ENCODE peak calls at places on chromosome 6, in nine cellular contexts. One of them, this sample, is unnamed.

GRCh38 chr6:149904661-149905370 is 6.9 kb upstream of the RAET1E start:
- DNase-seq in CD4-positive, alpha-beta T cell: no peak
- DNase-seq in lung: no peak
- DNase-seq in OCI-LY7: no peak
- DNase-seq in progenitor cell of endocrine pancreas: no peak
- DNase-seq in IMR-90: no peak
- DNase-seq in fibroblast of villous mesenchyme: no peak
- DNase-seq in fibroblast of the aortic adventitia: no peak
- DNase-seq in BE2C: no peak
- DNase-seq in this sample: peak; percentile 78

GRCh38 chr6:141700836-141701235 is 431.9 kb upstream of the GJE1 start:
- DNase-seq in CD4-positive, alpha-beta T cell: no peak
- DNase-seq in lung: no peak
- DNase-seq in OCI-LY7: no peak
- DNase-seq in progenitor cell of endocrine pancreas: no peak
- DNase-seq in IMR-90: peak; percentile 28
- DNase-seq in fibroblast of villous mesenchyme: peak; percentile 27
- DNase-seq in fibroblast of the aortic adventitia: peak; percentile 17
- DNase-seq in BE2C: no peak
- DNase-seq in this sample: no peak

GRCh38 chr6:5619249-5619648 is 357.9 kb downstream of the FARS2 start:
- DNase-seq in CD4-positive, alpha-beta T cell: peak; percentile 34
- DNase-seq in lung: no peak
- DNase-seq in OCI-LY7: peak; percentile 69
- DNase-seq in progenitor cell of endocrine pancreas: no peak
- DNase-seq in IMR-90: no peak
- DNase-seq in fibroblast of villous mesenchyme: no peak
- DNase-seq in fibroblast of the aortic adventitia: no peak
- DNase-seq in BE2C: no peak
- DNase-seq in this sample: no peak

GRCh38 chr6:166413491-166413951 is 30.8 kb upstream of the MPC1 start:
- DNase-seq in CD4-positive, alpha-beta T cell: no peak
- DNase-seq in lung: no peak
- DNase-seq in OCI-LY7: no peak
- DNase-seq in progenitor cell of endocrine pancreas: no peak
- DNase-seq in IMR-90: no peak
- DNase-seq in fibroblast of villous mesenchyme: no peak
- DNase-seq in fibroblast of the aortic adventitia: no peak
- DNase-seq in BE2C: no peak
- DNase-seq in this sample: no peak

GRCh38 chr6:90890681-90891337 is 303.9 kb upstream of the MAP3K7 start:
- DNase-seq in CD4-positive, alpha-beta T cell: no peak
- DNase-seq in lung: no peak
- DNase-seq in OCI-LY7: no peak
- DNase-seq in progenitor cell of endocrine pancreas: no peak
- DNase-seq in IMR-90: no peak
- DNase-seq in fibroblast of villous mesenchyme: no peak
- DNase-seq in fibroblast of the aortic adventitia: no peak
- DNase-seq in BE2C: no peak
- DNase-seq in this sample: no peak

GRCh38 chr6:18211338-18211737 is 53.0 kb downstream of the DEK start:
- DNase-seq in CD4-positive, alpha-beta T cell: no peak
- DNase-seq in lung: no peak
- DNase-seq in OCI-LY7: peak; percentile 19
- DNase-seq in progenitor cell of endocrine pancreas: no peak
- DNase-seq in IMR-90: no peak
- DNase-seq in fibroblast of villous mesenchyme: no peak
- DNase-seq in fibroblast of the aortic adventitia: no peak
- DNase-seq in BE2C: no peak
- DNase-seq in this sample: no peak

GRCh38 chr6:53524455-53524815 is 20.5 kb downstream of the GCLC start:
- DNase-seq in CD4-positive, alpha-beta T cell: no peak
- DNase-seq in lung: no peak
- DNase-seq in OCI-LY7: no peak
- DNase-seq in progenitor cell of endocrine pancreas: no peak
- DNase-seq in IMR-90: peak; percentile 72
- DNase-seq in fibroblast of villous mesenchyme: peak; percentile 57
- DNase-seq in fibroblast of the aortic adventitia: peak; percentile 28
- DNase-seq in BE2C: no peak
- DNase-seq in this sample: no peak

GRCh38 chr6:20868397-20869185 is 334.3 kb downstream of the CDKAL1 start:
- DNase-seq in CD4-positive, alpha-beta T cell: no peak
- DNase-seq in lung: no peak
- DNase-seq in OCI-LY7: no peak
- DNase-seq in progenitor cell of endocrine pancreas: no peak
- DNase-seq in IMR-90: no peak
- DNase-seq in fibroblast of villous mesenchyme: no peak
- DNase-seq in fibroblast of the aortic adventitia: no peak
- DNase-seq in BE2C: peak; percentile 48
- DNase-seq in this sample: no peak

GRCh38 chr6:29723666-29724588 is 693 bp downstream of the HLA-F start:
- DNase-seq in CD4-positive, alpha-beta T cell: peak; percentile 66
- DNase-seq in lung: peak; percentile 50
- DNase-seq in OCI-LY7: peak; percentile 39
- DNase-seq in progenitor cell of endocrine pancreas: no peak
- DNase-seq in IMR-90: no peak
- DNase-seq in fibroblast of villous mesenchyme: peak; percentile 14
- DNase-seq in fibroblast of the aortic adventitia: no peak
- DNase-seq in BE2C: no peak
- DNase-seq in this sample: no peak

GRCh38 chr6:2111162-2111677 is 134.2 kb downstream of the GMDS start:
- DNase-seq in CD4-positive, alpha-beta T cell: no peak
- DNase-seq in lung: no peak
- DNase-seq in OCI-LY7: no peak
- DNase-seq in progenitor cell of endocrine pancreas: no peak
- DNase-seq in IMR-90: peak; percentile 89
- DNase-seq in fibroblast of villous mesenchyme: peak; percentile 35
- DNase-seq in fibroblast of the aortic adventitia: peak; percentile 82
- DNase-seq in BE2C: no peak
- DNase-seq in this sample: no peak

GRCh38 chr6:98944598-98945011 is 3.1 kb downstream of the FBXL4 start:
- DNase-seq in CD4-positive, alpha-beta T cell: no peak
- DNase-seq in lung: no peak
- DNase-seq in OCI-LY7: no peak
- DNase-seq in progenitor cell of endocrine pancreas: no peak
- DNase-seq in IMR-90: peak; percentile 72
- DNase-seq in fibroblast of villous mesenchyme: peak; percentile 89
- DNase-seq in fibroblast of the aortic adventitia: peak; percentile 44
- DNase-seq in BE2C: no peak
- DNase-seq in this sample: no peak

GRCh38 chr6:49576618-49577017 is 26.1 kb downstream of the C6orf141 start:
- DNase-seq in CD4-positive, alpha-beta T cell: no peak
- DNase-seq in lung: no peak
- DNase-seq in OCI-LY7: no peak
- DNase-seq in progenitor cell of endocrine pancreas: no peak
- DNase-seq in IMR-90: no peak
- DNase-seq in fibroblast of villous mesenchyme: peak; percentile 44
- DNase-seq in fibroblast of the aortic adventitia: no peak
- DNase-seq in BE2C: no peak
- DNase-seq in this sample: no peak

GRCh38 chr6:11586117-11586516 is 48.6 kb downstream of the TMEM170B start:
- DNase-seq in CD4-positive, alpha-beta T cell: no peak
- DNase-seq in lung: no peak
- DNase-seq in OCI-LY7: no peak
- DNase-seq in progenitor cell of endocrine pancreas: no peak
- DNase-seq in IMR-90: no peak
- DNase-seq in fibroblast of villous mesenchyme: no peak
- DNase-seq in fibroblast of the aortic adventitia: no peak
- DNase-seq in BE2C: no peak
- DNase-seq in this sample: no peak

GRCh38 chr6:109918227-109918626 is 59.9 kb upstream of the GPR6 start:
- DNase-seq in CD4-positive, alpha-beta T cell: no peak
- DNase-seq in lung: no peak
- DNase-seq in OCI-LY7: no peak
- DNase-seq in progenitor cell of endocrine pancreas: no peak
- DNase-seq in IMR-90: no peak
- DNase-seq in fibroblast of villous mesenchyme: no peak
- DNase-seq in fibroblast of the aortic adventitia: no peak
- DNase-seq in BE2C: no peak
- DNase-seq in this sample: no peak

GRCh38 chr6:110800839-110801196 is 14.5 kb downstream of the CDK19 start:
- DNase-seq in CD4-positive, alpha-beta T cell: no peak
- DNase-seq in lung: no peak
- DNase-seq in OCI-LY7: no peak
- DNase-seq in progenitor cell of endocrine pancreas: no peak
- DNase-seq in IMR-90: no peak
- DNase-seq in fibroblast of villous mesenchyme: no peak
- DNase-seq in fibroblast of the aortic adventitia: no peak
- DNase-seq in BE2C: no peak
- DNase-seq in this sample: no peak

GRCh38 chr6:139545474-139546116 is 171.1 kb upstream of the CITED2 start:
- DNase-seq in CD4-positive, alpha-beta T cell: no peak
- DNase-seq in lung: no peak
- DNase-seq in OCI-LY7: no peak
- DNase-seq in progenitor cell of endocrine pancreas: no peak
- DNase-seq in IMR-90: no peak
- DNase-seq in fibroblast of villous mesenchyme: peak; percentile 32
- DNase-seq in fibroblast of the aortic adventitia: peak; percentile 44
- DNase-seq in BE2C: no peak
- DNase-seq in this sample: no peak

GRCh38 chr6:146310628-146311027 is 233.0 kb upstream of the RAB32 start:
- DNase-seq in CD4-positive, alpha-beta T cell: no peak
- DNase-seq in lung: no peak
- DNase-seq in OCI-LY7: no peak
- DNase-seq in progenitor cell of endocrine pancreas: no peak
- DNase-seq in IMR-90: no peak
- DNase-seq in fibroblast of villous mesenchyme: no peak
- DNase-seq in fibroblast of the aortic adventitia: no peak
- DNase-seq in BE2C: no peak
- DNase-seq in this sample: no peak

GRCh38 chr6:156719395-156719719 is 57.8 kb upstream of the ARID1B start:
- DNase-seq in CD4-positive, alpha-beta T cell: no peak
- DNase-seq in lung: no peak
- DNase-seq in OCI-LY7: no peak
- DNase-seq in progenitor cell of endocrine pancreas: no peak
- DNase-seq in IMR-90: no peak
- DNase-seq in fibroblast of villous mesenchyme: peak; percentile 44
- DNase-seq in fibroblast of the aortic adventitia: no peak
- DNase-seq in BE2C: no peak
- DNase-seq in this sample: no peak

GRCh38 chr6:113856011-113856551 is 1.1 kb upstream of the MARCKS start:
- DNase-seq in CD4-positive, alpha-beta T cell: no peak
- DNase-seq in lung: no peak
- DNase-seq in OCI-LY7: no peak
- DNase-seq in progenitor cell of endocrine pancreas: no peak
- DNase-seq in IMR-90: peak; percentile 66
- DNase-seq in fibroblast of villous mesenchyme: peak; percentile 70
- DNase-seq in fibroblast of the aortic adventitia: peak; percentile 68
- DNase-seq in BE2C: peak; percentile 34
- DNase-seq in this sample: no peak

GRCh38 chr6:140464720-140465119 is 1090.3 kb upstream of the CITED2 start:
- DNase-seq in CD4-positive, alpha-beta T cell: no peak
- DNase-seq in lung: no peak
- DNase-seq in OCI-LY7: no peak
- DNase-seq in progenitor cell of endocrine pancreas: no peak
- DNase-seq in IMR-90: no peak
- DNase-seq in fibroblast of villous mesenchyme: no peak
- DNase-seq in fibroblast of the aortic adventitia: no peak
- DNase-seq in BE2C: no peak
- DNase-seq in this sample: no peak

GRCh38 chr6:116218172-116218633 is 35.7 kb downstream of the TSPYL4 start:
- DNase-seq in CD4-positive, alpha-beta T cell: no peak
- DNase-seq in lung: no peak
- DNase-seq in OCI-LY7: peak; percentile 33
- DNase-seq in progenitor cell of endocrine pancreas: no peak
- DNase-seq in IMR-90: peak; percentile 31
- DNase-seq in fibroblast of villous mesenchyme: peak; percentile 31
- DNase-seq in fibroblast of the aortic adventitia: peak; percentile 47
- DNase-seq in BE2C: no peak
- DNase-seq in this sample: no peak
- TF ChIP-seq CTCF in CD4-positive, alpha-beta T cell: peak; percentile 79
- TF ChIP-seq CTCF in lung: no peak
- TF ChIP-seq CTCF in OCI-LY7: peak; percentile 89
- TF ChIP-seq CTCF in progenitor cell of endocrine pancreas: peak; percentile 65
- TF ChIP-seq CTCF in IMR-90: peak; percentile 63
- TF ChIP-seq CTCF in fibroblast of villous mesenchyme: no peak
- TF ChIP-seq CTCF in fibroblast of the aortic adventitia: peak; percentile 43
- TF ChIP-seq CTCF in BE2C: no peak
- TF ChIP-seq CTCF in this sample: peak; percentile 63

GRCh38 chr6:136249811-136250685 is at the start of gene MTFR2:
- DNase-seq in CD4-positive, alpha-beta T cell: peak; percentile 83
- DNase-seq in lung: peak; percentile 99
- DNase-seq in OCI-LY7: peak; percentile 99
- DNase-seq in progenitor cell of endocrine pancreas: peak; percentile 88
- DNase-seq in IMR-90: peak; percentile 99
- DNase-seq in fibroblast of villous mesenchyme: peak; percentile 99
- DNase-seq in fibroblast of the aortic adventitia: peak; percentile 99
- DNase-seq in BE2C: peak; percentile 96
- DNase-seq in this sample: peak; percentile 97
- TF ChIP-seq CTCF in CD4-positive, alpha-beta T cell: no peak
- TF ChIP-seq CTCF in lung: no peak
- TF ChIP-seq CTCF in OCI-LY7: no peak
- TF ChIP-seq CTCF in progenitor cell of endocrine pancreas: no peak
- TF ChIP-seq CTCF in IMR-90: no peak
- TF ChIP-seq CTCF in fibroblast of villous mesenchyme: no peak
- TF ChIP-seq CTCF in fibroblast of the aortic adventitia: no peak
- TF ChIP-seq CTCF in BE2C: no peak
- TF ChIP-seq CTCF in this sample: no peak

GRCh38 chr6:164998297-164998696 is 311.1 kb downstream of the C6orf118 start:
- DNase-seq in CD4-positive, alpha-beta T cell: no peak
- DNase-seq in lung: no peak
- DNase-seq in OCI-LY7: no peak
- DNase-seq in progenitor cell of endocrine pancreas: no peak
- DNase-seq in IMR-90: no peak
- DNase-seq in fibroblast of villous mesenchyme: no peak
- DNase-seq in fibroblast of the aortic adventitia: no peak
- DNase-seq in BE2C: no peak
- DNase-seq in this sample: no peak

GRCh38 chr6:165001502-165002157 is 307.8 kb downstream of the C6orf118 start:
- DNase-seq in CD4-positive, alpha-beta T cell: no peak
- DNase-seq in lung: no peak
- DNase-seq in OCI-LY7: no peak
- DNase-seq in progenitor cell of endocrine pancreas: no peak
- DNase-seq in IMR-90: no peak
- DNase-seq in fibroblast of villous mesenchyme: no peak
- DNase-seq in fibroblast of the aortic adventitia: no peak
- DNase-seq in BE2C: no peak
- DNase-seq in this sample: no peak

GRCh38 chr6:165002358-165002757 is 307.0 kb downstream of the C6orf118 start:
- DNase-seq in CD4-positive, alpha-beta T cell: no peak
- DNase-seq in lung: no peak
- DNase-seq in OCI-LY7: no peak
- DNase-seq in progenitor cell of endocrine pancreas: no peak
- DNase-seq in IMR-90: no peak
- DNase-seq in fibroblast of villous mesenchyme: no peak
- DNase-seq in fibroblast of the aortic adventitia: no peak
- DNase-seq in BE2C: no peak
- DNase-seq in this sample: no peak

GRCh38 chr6:165002866-165003265 is 306.5 kb downstream of the C6orf118 start:
- DNase-seq in CD4-positive, alpha-beta T cell: no peak
- DNase-seq in lung: no peak
- DNase-seq in OCI-LY7: no peak
- DNase-seq in progenitor cell of endocrine pancreas: no peak
- DNase-seq in IMR-90: no peak
- DNase-seq in fibroblast of villous mesenchyme: no peak
- DNase-seq in fibroblast of the aortic adventitia: no peak
- DNase-seq in BE2C: no peak
- DNase-seq in this sample: no peak
- TF ChIP-seq CTCF in CD4-positive, alpha-beta T cell: no peak
- TF ChIP-seq CTCF in lung: no peak
- TF ChIP-seq CTCF in OCI-LY7: no peak
- TF ChIP-seq CTCF in progenitor cell of endocrine pancreas: no peak
- TF ChIP-seq CTCF in IMR-90: no peak
- TF ChIP-seq CTCF in fibroblast of villous mesenchyme: no peak
- TF ChIP-seq CTCF in fibroblast of the aortic adventitia: no peak
- TF ChIP-seq CTCF in BE2C: no peak
- TF ChIP-seq CTCF in this sample: no peak

GRCh38 chr6:154872605-154873004 is 122.5 kb upstream of the TIAM2 start:
- DNase-seq in CD4-positive, alpha-beta T cell: no peak
- DNase-seq in lung: no peak
- DNase-seq in OCI-LY7: no peak
- DNase-seq in progenitor cell of endocrine pancreas: no peak
- DNase-seq in IMR-90: no peak
- DNase-seq in fibroblast of villous mesenchyme: no peak
- DNase-seq in fibroblast of the aortic adventitia: no peak
- DNase-seq in BE2C: no peak
- DNase-seq in this sample: no peak
- TF ChIP-seq CTCF in CD4-positive, alpha-beta T cell: no peak
- TF ChIP-seq CTCF in lung: no peak
- TF ChIP-seq CTCF in OCI-LY7: no peak
- TF ChIP-seq CTCF in progenitor cell of endocrine pancreas: peak; percentile 22
- TF ChIP-seq CTCF in IMR-90: no peak
- TF ChIP-seq CTCF in fibroblast of villous mesenchyme: no peak
- TF ChIP-seq CTCF in fibroblast of the aortic adventitia: no peak
- TF ChIP-seq CTCF in BE2C: peak; percentile 25
- TF ChIP-seq CTCF in this sample: no peak

This sample was measured in osteocyte.